ENCODE peak calls at places on chromosomes 7 and 10, in four cellular contexts. Q is GM12864, L is GM06990, C is colonic mucosa. B is an unnamed sample.

GRCh38 chr10:101573885-101574284 is 14.2 kb downstream of the POLL start:
- DNase-seq in Q (no peak), L (no peak), C (no peak), B (no peak)

GRCh38 chr10:72461085-72461484 is 106.4 kb upstream of the DNAJB12 start:
- DNase-seq in Q (no peak), L (no peak), C (peak; percentile 24), B (no peak)

GRCh38 chr10:63116452-63117072 is 16.6 kb upstream of the NRBF2 start:
- DNase-seq in Q (no peak), L (no peak), C (no peak), B (no peak)

GRCh38 chr10:69696073-69696731 is 66.2 kb downstream of the FAM241B start:
- DNase-seq in Q (no peak), L (no peak), C (no peak), B (peak; percentile 30)

GRCh38 chr7:103154042-103154441 is 5.1 kb upstream of the NAPEPLD start:
- DNase-seq in Q (no peak), L (no peak), C (no peak), B (no peak)

GRCh38 chr10:97886264-97886663 is 36.6 kb downstream of the GOLGA7B start:
- DNase-seq in Q (no peak), L (no peak), C (no peak), B (no peak)

GRCh38 chr10:5670662-5671375 is 4.4 kb upstream of the ASB13 start:
- DNase-seq in Q (no peak), L (no peak), C (no peak), B (no peak)

GRCh38 chr7:83452256-83452655 is 196.7 kb downstream of the SEMA3E start:
- DNase-seq in Q (no peak), L (no peak), C (no peak), B (no peak)

GRCh38 chr10:44939691-44940401 is 19.8 kb upstream of the RASSF4 start:
- DNase-seq in Q (no peak), L (no peak), C (no peak), B (no peak)

GRCh38 chr7:96723622-96724021 is 14.0 kb upstream of the SEM1 start:
- DNase-seq in Q (no peak), L (no peak), C (no peak), B (no peak)

GRCh38 chr7:101688183-101688831 is 59.2 kb upstream of the MYL10 start:
- DNase-seq in Q (peak; percentile 10), L (peak; percentile 83), C (peak; percentile 87), B (peak; percentile 77)

GRCh38 chr7:47787249-47788069 is 160.8 kb downstream of the PKD1L1 start:
- DNase-seq in Q (no peak), L (no peak), C (no peak), B (no peak)

GRCh38 chr7:71682841-71683341 is 550.9 kb downstream of the GALNT17 start:
- DNase-seq in Q (no peak), L (no peak), C (no peak), B (no peak)

GRCh38 chr10:73262105-73262730 is 9.8 kb upstream of the MRPS16 start:
- DNase-seq in Q (no peak), L (no peak), C (no peak), B (no peak)

GRCh38 chr7:1818581-1819200 is 148.6 kb downstream of the ELFN1 start:
- DNase-seq in Q (no peak), L (no peak), C (no peak), B (no peak)

GRCh38 chr10:100019824-100020160 is 10.0 kb upstream of the DNMBP start:
- DNase-seq in Q (no peak), L (peak; percentile 31), C (no peak), B (no peak)

DNA sequence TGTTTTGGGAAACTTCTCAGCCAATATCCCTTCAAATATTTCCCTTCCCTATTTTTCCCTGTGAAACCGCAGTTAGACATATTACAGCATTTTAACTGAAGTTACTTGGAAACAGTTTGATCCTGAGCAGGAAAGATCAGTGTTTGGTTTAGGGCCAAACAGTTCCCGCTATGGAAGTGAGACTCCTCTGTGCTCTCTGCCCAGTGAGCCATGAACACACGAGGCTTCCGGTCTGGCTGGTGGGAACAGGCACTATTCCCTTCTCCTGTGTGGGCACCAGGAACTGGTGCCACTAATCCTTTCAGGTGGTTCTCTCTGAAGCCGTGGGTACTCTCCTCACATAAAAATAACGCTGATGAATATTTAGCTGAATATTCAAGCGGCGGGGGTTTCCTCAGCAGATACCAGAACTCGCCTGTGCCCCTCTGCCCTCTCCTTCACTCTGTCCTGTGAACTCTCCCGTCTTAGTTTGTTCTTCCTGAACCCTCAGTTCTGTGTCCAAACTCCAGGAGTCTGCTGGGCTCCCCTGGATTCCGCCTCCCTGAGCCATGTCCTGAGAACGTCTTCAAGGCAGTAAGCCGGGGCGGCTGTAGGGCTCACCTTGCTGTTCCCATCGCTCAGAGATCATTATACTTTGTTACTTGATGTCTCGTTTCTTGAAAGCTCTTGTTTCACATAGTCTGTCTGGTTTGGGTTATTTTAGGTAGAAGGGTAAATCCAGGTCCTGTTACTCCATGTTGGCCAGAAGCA is 25.7 kb downstream of the FOXL3 start:
- DNase-seq in Q (no peak), L (no peak), C (no peak), B (no peak)
- H3K4me3 ChIP-seq in Q (no peak overlapping the region), L (no peak overlapping the region), C (no peak overlapping the region), B (no peak overlapping the region)

GRCh38 chr7:4234498-4234855 is 447.6 kb upstream of the FOXK1 start:
- DNase-seq in Q (no peak), L (no peak), C (no peak), B (no peak)

GRCh38 chr7:4237296-4238235 is 444.5 kb upstream of the FOXK1 start:
- DNase-seq in Q (no peak), L (no peak), C (no peak), B (no peak)

GRCh38 chr7:4235596-4235995 is 446.5 kb upstream of the FOXK1 start:
- DNase-seq in Q (no peak), L (no peak), C (no peak), B (no peak)

GRCh38 chr7:4234886-4235285 is 447.2 kb upstream of the FOXK1 start:
- DNase-seq in Q (no peak), L (no peak), C (no peak), B (no peak)

DNA sequence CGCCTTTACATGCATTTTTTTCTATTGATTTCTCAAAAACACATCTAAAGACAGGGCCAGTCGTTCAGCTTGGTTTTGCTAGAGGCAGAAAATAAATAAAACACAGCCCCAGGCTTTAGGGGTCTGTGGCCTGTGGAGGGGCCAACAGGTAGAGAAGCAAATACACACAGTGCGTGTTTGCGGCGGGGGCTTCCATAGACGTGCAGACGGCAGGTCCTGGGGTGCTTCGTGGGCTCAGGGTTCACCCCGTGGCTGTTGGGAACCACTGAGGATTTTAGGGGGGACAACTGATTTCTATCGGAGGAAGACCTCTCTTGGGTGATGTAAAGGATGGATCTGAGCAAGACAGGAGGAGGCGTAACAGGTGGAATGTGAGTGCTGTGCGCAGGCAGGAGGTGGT is 445.7 kb upstream of the FOXK1 start:
- DNase-seq in Q (no peak), L (no peak), C (no peak), B (no peak)
- H3K4me3 ChIP-seq in Q (no peak overlapping the region), L (no peak overlapping the region), C (no peak overlapping the region), B (no peak overlapping the region)

GRCh38 chr7:128831178-128831993 is 1.2 kb downstream of the FLNC start:
- DNase-seq in Q (no peak), L (no peak), C (no peak), B (no peak)

GRCh38 chr7:128830231-128831177 is at the start of gene FLNC:
- DNase-seq in Q (no peak), L (no peak), C (no peak), B (no peak)

GRCh38 chr7:128827971-128828711 is 2.1 kb upstream of the FLNC start:
- DNase-seq in Q (no peak), L (no peak), C (no peak), B (no peak)

GRCh38 chr7:128827248-128827958 is 2.8 kb upstream of the FLNC start:
- DNase-seq in Q (no peak), L (no peak), C (no peak), B (no peak)

DNA sequence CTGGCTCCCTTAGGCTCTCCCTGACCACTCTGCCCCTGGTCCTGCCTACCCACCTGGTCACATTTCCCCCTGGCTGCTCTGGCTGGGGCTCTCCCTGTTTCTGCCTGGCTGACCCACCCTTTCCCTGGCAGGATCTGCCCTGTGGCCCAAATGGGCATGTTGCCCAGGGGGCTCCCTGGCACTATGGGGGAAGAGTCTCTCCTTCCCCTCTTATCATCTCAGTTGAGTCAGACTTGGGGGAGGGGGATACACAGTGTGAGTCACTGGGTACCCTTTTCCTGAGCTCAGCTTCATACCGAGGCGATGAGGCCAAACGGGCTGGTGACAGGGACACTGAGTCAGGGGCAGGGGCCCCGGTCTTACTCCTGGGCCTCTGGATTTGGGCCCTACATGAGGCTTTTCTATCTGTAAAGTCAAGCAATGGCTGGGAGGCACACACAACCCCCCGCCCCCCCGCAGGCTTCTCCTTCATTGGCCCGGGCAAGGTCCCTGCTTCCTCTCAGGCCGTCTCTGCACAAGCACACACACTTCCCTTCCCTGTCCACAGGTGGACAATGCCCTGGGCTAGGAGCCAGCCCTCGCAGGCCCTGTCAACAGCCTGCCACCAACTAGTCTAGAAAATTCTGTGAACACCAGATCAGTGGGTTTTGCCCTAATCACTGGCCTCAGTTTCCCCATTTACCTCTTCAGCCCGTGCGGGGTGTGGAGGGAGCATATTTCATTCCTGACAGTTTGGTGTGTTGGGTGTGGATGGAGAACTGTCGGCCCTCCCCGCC is 627 bp upstream of the FLNC start:
- DNase-seq in Q (no peak), L (no peak), C (no peak), B (no peak)
- H3K4me3 ChIP-seq in Q (no peak overlapping the region), L (no peak overlapping the region), C (peak overlapping the region; percentile 39), B (no peak overlapping the region)

DNA sequence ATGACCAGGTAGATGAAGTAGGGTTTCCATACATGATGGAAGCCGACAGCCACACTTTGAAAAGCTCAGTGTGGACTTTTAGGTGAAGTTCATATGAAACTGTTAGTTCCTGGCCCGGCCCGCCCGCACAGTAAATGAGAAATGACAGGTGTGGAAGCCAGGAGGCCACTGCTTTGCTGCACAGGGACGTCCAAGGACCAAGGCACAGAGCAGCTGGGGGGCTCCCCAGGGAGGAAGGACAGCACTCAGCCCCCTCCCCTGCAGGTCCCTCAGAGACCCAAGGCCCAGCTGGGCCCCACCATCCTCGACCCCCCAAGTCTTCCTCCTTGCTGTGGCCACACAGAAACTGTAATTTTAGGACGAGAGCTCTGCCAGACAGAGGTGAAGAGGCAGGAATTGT is 219.2 kb downstream of the PTPRN2 start:
- DNase-seq in Q (no peak), L (no peak), C (no peak), B (no peak)
- H3K4me3 ChIP-seq in Q (no peak overlapping the region), L (no peak overlapping the region), C (no peak overlapping the region), B (no peak overlapping the region)

B was measured in MM.1S.